ENCODE peak calls at places on chromosome 16, in four cellular contexts. I, X, U and S are unnamed samples.
A peak's percentile ranks its signal among the peaks of the same experiment; 100 is the strongest.

GRCh38 chr16:73064996-73065349 is 17.0 kb upstream of the ZFHX3 start:
- DNase-seq in I (no peak), X (no peak), U (no peak), S (no peak)

GRCh38 chr16:12079411-12079965 is 103.0 kb downstream of the SNX29 start:
- DNase-seq in I (no peak), X (no peak), U (no peak), S (no peak)

GRCh38 chr16:19697756-19698318 is 20.2 kb downstream of the KNOP1 start:
- DNase-seq in I (peak; percentile 72), X (no peak), U (no peak), S (no peak)

GRCh38 chr16:27911486-27911885 is 152.0 kb downstream of the GSG1L start:
- DNase-seq in I (no peak), X (no peak), U (no peak), S (no peak)

GRCh38 chr16:29820271-29820701 is at the start of gene MVP:
- DNase-seq in I (peak; percentile 77), X (peak; percentile 67), U (peak; percentile 27), S (peak; percentile 60)

GRCh38 chr16:58299757-58300349 is 5.0 kb upstream of the PRSS54 start:
- DNase-seq in I (no peak), X (no peak), U (peak; percentile 30), S (no peak)

GRCh38 chr16:78684040-78684611 is 584.7 kb downstream of the WWOX start:
- DNase-seq in I (no peak), X (no peak), U (no peak), S (no peak)

GRCh38 chr16:27818231-27818630 is 245.3 kb downstream of the GSG1L start:
- DNase-seq in I (no peak), X (no peak), U (no peak), S (no peak)

GRCh38 chr16:27475561-27475960 is 73.6 kb downstream of the IL21R start:
- DNase-seq in I (no peak), X (no peak), U (no peak), S (no peak)

GRCh38 chr16:50428116-50428515 is 59.3 kb upstream of the BRD7 start:
- DNase-seq in I (no peak), X (no peak), U (no peak), S (no peak)

GRCh38 chr16:71440669-71441347 is 1.0 kb downstream of the TLE7 start:
- DNase-seq in I (no peak), X (peak; percentile 47), U (no peak), S (no peak)

GRCh38 chr16:366476-366875 is 3.9 kb downstream of the MRPL28 start:
- DNase-seq in I (no peak), X (no peak), U (no peak), S (no peak)

GRCh38 chr16:4057439-4057877 is 58.8 kb downstream of the ADCY9 start:
- DNase-seq in I (no peak), X (no peak), U (no peak), S (no peak)

GRCh38 chr16:21663889-21664647 is at the start of gene OTOA:
- DNase-seq in I (no peak), X (peak; percentile 42), U (peak; percentile 34), S (peak; percentile 3)

GRCh38 chr16:26645629-26646028 is 421.1 kb upstream of the C16orf82 start:
- DNase-seq in I (no peak), X (peak; percentile 57), U (peak; percentile 57), S (no peak)

GRCh38 chr16:61677776-61678175 is 358.5 kb downstream of the CDH8 start:
- DNase-seq in I (no peak), X (no peak), U (no peak), S (no peak)

GRCh38 chr16:25270577-25270976 is 12.9 kb upstream of the ZKSCAN2 start:
- DNase-seq in I (no peak), X (no peak), U (no peak), S (no peak)

GRCh38 chr16:68289621-68290329 is 21.0 kb downstream of the SLC7A6OS start:
- DNase-seq in I (no peak), X (no peak), U (no peak), S (no peak)

GRCh38 chr16:50635505-50636392 is 45.4 kb downstream of the SNX20 start:
- DNase-seq in I (no peak), X (peak; percentile 68), U (no peak), S (no peak)

GRCh38 chr16:9901-10665 is 43.3 kb downstream of the POLR3K start:
- DNase-seq in I (no peak), X (no peak), U (no peak), S (no peak)

GRCh38 chr16:31072540-31073072 is 1.4 kb downstream of the ZNF668 start:
- DNase-seq in I (no peak), X (peak; percentile 30), U (peak; percentile 23), S (peak; percentile 19)

GRCh38 chr16:78906135-78906534 is 694.4 kb downstream of the MAF start:
- DNase-seq in I (no peak), X (no peak), U (no peak), S (no peak)

GRCh38 chr16:64907844-64908243 is 214.0 kb downstream of the CDH11 start:
- DNase-seq in I (no peak), X (no peak), U (no peak), S (no peak)

GRCh38 chr16:89035698-89036570 is 57.7 kb upstream of the ACSF3 start:
- DNase-seq in I (no peak), X (no peak), U (peak; percentile 1), S (no peak)

GRCh38 chr16:23501291-23501690 is 9.0 kb downstream of the GGA2 start:
- DNase-seq in I (peak; percentile 46), X (no peak), U (no peak), S (peak; percentile 47)

GRCh38 chr16:66728117-66728787 is 23.2 kb downstream of the DYNC1LI2 start:
- DNase-seq in I (no peak), X (peak; percentile 69), U (no peak), S (peak; percentile 33)

GRCh38 chr16:8571061-8571596 is 19.2 kb downstream of the TMEM114 start:
- DNase-seq in I (no peak), X (no peak), U (no peak), S (no peak)

GRCh38 chr16:70753694-70754325 is 47.1 kb downstream of the VAC14 start:
- DNase-seq in I (no peak), X (no peak), U (no peak), S (no peak)

GRCh38 chr16:86072328-86073102 is 173.6 kb downstream of the IRF8 start:
- DNase-seq in I (peak; percentile 31), X (peak; percentile 77), U (peak; percentile 80), S (peak; percentile 28)

GRCh38 chr16:86768999-86769398 is 190.7 kb downstream of the FOXL1 start:
- DNase-seq in I (no peak), X (no peak), U (no peak), S (no peak)

GRCh38 chr16:31073823-31074072 is 292 bp downstream of the ZNF668 start:
- DNase-seq in I (no peak), X (no peak), U (no peak), S (no peak)

GRCh38 chr16:78242231-78242630 is 142.8 kb downstream of the WWOX start:
- DNase-seq in I (no peak), X (no peak), U (no peak), S (no peak)

GRCh38 chr16:82081271-82081670 is 46.2 kb downstream of the HSD17B2 start:
- DNase-seq in I (no peak), X (no peak), U (no peak), S (no peak)

GRCh38 chr16:75593825-75594820 is 27.9 kb downstream of the GABARAPL2 start:
- DNase-seq in I (no peak), X (no peak), U (no peak), S (no peak)

GRCh38 chr16:23330161-23330560 is 28.1 kb downstream of the SCNN1B start:
- DNase-seq in I (no peak), X (no peak), U (no peak), S (no peak)